ENCODE peak calls at places on chromosomes 3 and 15, in six cellular contexts. One of them, this sample, is unnamed. For H3K36me3, the result is how much of the 10 kb centered on the place peaks cover.

GRCh38 chr3:126481808-126482502 is 6.3 kb upstream of the ZXDC start:
- DNase-seq in psoas muscle: peak
- DNase-seq in Peyer's patch: no peak
- DNase-seq in tibial artery: peak
- DNase-seq in HCT116: no peak
- DNase-seq in neural progenitor cell: no peak
- DNase-seq in this sample: peak

GRCh38 chr3:124942613-124943012 is 8.1 kb upstream of the MUC13 start:
- DNase-seq in psoas muscle: no peak
- DNase-seq in Peyer's patch: no peak
- DNase-seq in tibial artery: no peak
- DNase-seq in HCT116: no peak
- DNase-seq in neural progenitor cell: no peak
- DNase-seq in this sample: no peak

GRCh38 chr3:37400945-37401344 is 226.6 kb upstream of the LRRFIP2 start:
- DNase-seq in psoas muscle: no peak
- DNase-seq in Peyer's patch: no peak
- DNase-seq in tibial artery: no peak
- DNase-seq in HCT116: no peak
- DNase-seq in neural progenitor cell: no peak
- DNase-seq in this sample: no peak

GRCh38 chr3:18499256-18499655 is 74.1 kb upstream of the SATB1 start:
- DNase-seq in psoas muscle: no peak
- DNase-seq in Peyer's patch: peak
- DNase-seq in tibial artery: no peak
- DNase-seq in HCT116: no peak
- DNase-seq in neural progenitor cell: no peak
- DNase-seq in this sample: no peak

GRCh38 chr3:96748139-96748538 is 66.3 kb upstream of the EPHA6 start:
- DNase-seq in psoas muscle: no peak
- DNase-seq in Peyer's patch: no peak
- DNase-seq in tibial artery: no peak
- DNase-seq in HCT116: no peak
- DNase-seq in neural progenitor cell: no peak
- DNase-seq in this sample: no peak

GRCh38 chr15:68429691-68430470 is 2.1 kb downstream of the ITGA11 start:
- DNase-seq in psoas muscle: no peak
- DNase-seq in Peyer's patch: no peak
- DNase-seq in tibial artery: no peak
- DNase-seq in HCT116: no peak
- DNase-seq in neural progenitor cell: no peak
- DNase-seq in this sample: no peak

GRCh38 chr3:124384527-124384926 is 345.7 kb upstream of the UMPS start:
- DNase-seq in psoas muscle: no peak
- DNase-seq in Peyer's patch: no peak
- DNase-seq in tibial artery: no peak
- DNase-seq in HCT116: no peak
- DNase-seq in neural progenitor cell: no peak
- DNase-seq in this sample: no peak

GRCh38 chr3:194487289-194488006 is 646 bp upstream of the ATP13A3 start:
- DNase-seq in psoas muscle: peak
- DNase-seq in Peyer's patch: peak
- DNase-seq in tibial artery: peak
- DNase-seq in HCT116: no peak
- DNase-seq in neural progenitor cell: peak
- DNase-seq in this sample: no peak

GRCh38 chr3:195259146-195259563 is 11.8 kb downstream of the XXYLT1 start:
- DNase-seq in psoas muscle: no peak
- DNase-seq in Peyer's patch: no peak
- DNase-seq in tibial artery: no peak
- DNase-seq in HCT116: no peak
- DNase-seq in neural progenitor cell: no peak
- DNase-seq in this sample: no peak

GRCh38 chr15:57472861-57473260 is 96.6 kb downstream of the CGNL1 start:
- DNase-seq in psoas muscle: no peak
- DNase-seq in Peyer's patch: no peak
- DNase-seq in tibial artery: no peak
- DNase-seq in HCT116: no peak
- DNase-seq in neural progenitor cell: no peak
- DNase-seq in this sample: no peak

GRCh38 chr3:27632431-27633223 is 89.5 kb downstream of the EOMES start:
- DNase-seq in psoas muscle: peak
- DNase-seq in Peyer's patch: peak
- DNase-seq in tibial artery: peak
- DNase-seq in HCT116: no peak
- DNase-seq in neural progenitor cell: peak
- DNase-seq in this sample: peak

GRCh38 chr3:107222927-107223326 is 154.3 kb upstream of the CCDC54 start:
- DNase-seq in psoas muscle: no peak
- DNase-seq in Peyer's patch: no peak
- DNase-seq in tibial artery: no peak
- DNase-seq in HCT116: no peak
- DNase-seq in neural progenitor cell: no peak
- DNase-seq in this sample: no peak

GRCh38 chr3:53473422-53473821 is 21.0 kb upstream of the CACNA1D start:
- DNase-seq in psoas muscle: no peak
- DNase-seq in Peyer's patch: no peak
- DNase-seq in tibial artery: no peak
- DNase-seq in HCT116: no peak
- DNase-seq in neural progenitor cell: no peak
- DNase-seq in this sample: no peak

GRCh38 chr3:53483821-53484220 is 10.6 kb upstream of the CACNA1D start:
- DNase-seq in psoas muscle: no peak
- DNase-seq in Peyer's patch: no peak
- DNase-seq in tibial artery: no peak
- DNase-seq in HCT116: no peak
- DNase-seq in neural progenitor cell: no peak
- DNase-seq in this sample: no peak

GRCh38 chr3:53482227-53482626 is 12.2 kb upstream of the CACNA1D start:
- DNase-seq in psoas muscle: no peak
- DNase-seq in Peyer's patch: no peak
- DNase-seq in tibial artery: no peak
- DNase-seq in HCT116: no peak
- DNase-seq in neural progenitor cell: no peak
- DNase-seq in this sample: no peak

GRCh38 chr3:53478166-53478830 is 16.1 kb upstream of the CACNA1D start:
- DNase-seq in psoas muscle: no peak
- DNase-seq in Peyer's patch: no peak
- DNase-seq in tibial artery: no peak
- DNase-seq in HCT116: no peak
- DNase-seq in neural progenitor cell: no peak
- DNase-seq in this sample: no peak

DNA sequence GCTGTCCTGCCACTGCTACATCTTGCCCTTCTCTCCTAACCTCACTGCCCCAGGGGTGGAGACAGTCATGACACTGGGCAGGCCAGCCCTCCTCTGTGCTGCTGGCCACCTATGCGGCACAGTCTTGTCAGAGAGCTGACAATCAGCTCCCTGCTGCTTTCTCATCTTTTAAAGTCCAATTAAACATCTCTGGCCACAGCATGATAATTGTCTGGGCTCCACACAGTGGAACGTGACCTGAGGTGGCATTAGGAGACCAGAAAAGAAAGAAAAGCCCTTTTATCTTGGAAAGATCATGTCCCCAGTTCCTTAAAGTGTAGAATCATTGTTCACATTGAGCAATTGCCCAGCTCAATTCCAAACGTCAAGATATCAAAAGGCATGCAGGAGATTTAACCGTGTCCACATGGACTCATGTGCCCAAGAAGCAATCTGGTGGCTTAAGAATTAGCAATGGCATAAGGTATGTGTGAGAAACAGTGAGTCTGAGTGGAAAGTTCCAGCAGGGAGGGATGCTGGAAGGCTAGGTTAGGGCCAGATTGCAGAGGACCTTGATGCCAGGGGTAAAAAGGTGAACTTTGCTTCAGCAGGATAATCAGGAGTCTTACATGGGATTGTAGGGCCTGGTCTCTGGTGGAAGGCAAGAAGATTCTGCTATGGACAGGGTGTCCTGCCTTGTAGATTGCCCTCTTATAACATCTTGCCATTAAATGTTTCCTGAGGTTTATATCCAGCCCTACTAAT is 15.3 kb upstream of the CACNA1D start:
- DNase-seq in psoas muscle: no peak
- DNase-seq in Peyer's patch: no peak
- DNase-seq in tibial artery: no peak
- DNase-seq in HCT116: no peak
- DNase-seq in neural progenitor cell: no peak
- DNase-seq in this sample: no peak
- H3K27ac ChIP-seq in psoas muscle: no peak
- H3K27ac ChIP-seq in Peyer's patch: no peak
- H3K27ac ChIP-seq in tibial artery: no peak
- H3K27ac ChIP-seq in HCT116: no peak
- H3K27ac ChIP-seq in neural progenitor cell: no peak
- H3K27ac ChIP-seq in this sample: no peak

DNA sequence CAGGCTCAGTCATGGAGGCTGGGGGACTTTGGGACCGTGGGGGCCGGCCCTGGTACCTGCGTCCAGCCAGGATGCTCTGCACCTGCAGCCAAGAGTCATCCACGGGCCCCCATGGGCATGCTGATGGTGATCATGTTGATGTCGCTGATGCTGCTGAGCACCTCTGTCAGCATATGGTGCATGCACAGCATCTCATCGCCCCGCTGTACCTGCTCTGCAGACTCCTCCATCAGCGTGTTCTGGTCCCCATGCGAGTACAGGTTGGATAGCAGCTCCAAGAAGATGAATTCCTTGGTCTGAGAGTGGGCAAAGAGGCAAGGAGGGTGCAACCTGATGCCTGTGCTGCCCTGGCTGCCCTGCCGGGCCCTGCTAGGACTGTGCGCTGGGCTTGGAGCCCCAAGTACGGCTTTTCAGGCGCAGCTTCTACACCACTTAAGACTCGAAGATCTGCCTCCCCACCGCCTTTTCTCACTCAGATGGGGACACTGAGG is 7.2 kb downstream of the RPS17 start:
- DNase-seq in psoas muscle: no peak
- DNase-seq in Peyer's patch: no peak
- DNase-seq in tibial artery: no peak
- DNase-seq in HCT116: no peak
- DNase-seq in neural progenitor cell: no peak
- DNase-seq in this sample: no peak
- H3K36me3 ChIP-seq in psoas muscle: half or more
- H3K36me3 ChIP-seq in Peyer's patch: under half
- H3K36me3 ChIP-seq in tibial artery: half or more
- H3K36me3 ChIP-seq in HCT116: under half
- H3K36me3 ChIP-seq in neural progenitor cell: under half
- H3K36me3 ChIP-seq in this sample: under half

GRCh38 chr15:47934342-47934741 is 186.4 kb upstream of the SLC24A5 start:
- DNase-seq in psoas muscle: no peak
- DNase-seq in Peyer's patch: no peak
- DNase-seq in tibial artery: no peak
- DNase-seq in HCT116: no peak
- DNase-seq in neural progenitor cell: no peak
- DNase-seq in this sample: no peak

GRCh38 chr15:47932829-47933696 is 187.7 kb upstream of the SLC24A5 start:
- DNase-seq in psoas muscle: no peak
- DNase-seq in Peyer's patch: no peak
- DNase-seq in tibial artery: no peak
- DNase-seq in HCT116: no peak
- DNase-seq in neural progenitor cell: no peak
- DNase-seq in this sample: no peak

GRCh38 chr15:47933865-47934264 is 186.9 kb upstream of the SLC24A5 start:
- DNase-seq in psoas muscle: no peak
- DNase-seq in Peyer's patch: no peak
- DNase-seq in tibial artery: no peak
- DNase-seq in HCT116: no peak
- DNase-seq in neural progenitor cell: no peak
- DNase-seq in this sample: no peak

DNA sequence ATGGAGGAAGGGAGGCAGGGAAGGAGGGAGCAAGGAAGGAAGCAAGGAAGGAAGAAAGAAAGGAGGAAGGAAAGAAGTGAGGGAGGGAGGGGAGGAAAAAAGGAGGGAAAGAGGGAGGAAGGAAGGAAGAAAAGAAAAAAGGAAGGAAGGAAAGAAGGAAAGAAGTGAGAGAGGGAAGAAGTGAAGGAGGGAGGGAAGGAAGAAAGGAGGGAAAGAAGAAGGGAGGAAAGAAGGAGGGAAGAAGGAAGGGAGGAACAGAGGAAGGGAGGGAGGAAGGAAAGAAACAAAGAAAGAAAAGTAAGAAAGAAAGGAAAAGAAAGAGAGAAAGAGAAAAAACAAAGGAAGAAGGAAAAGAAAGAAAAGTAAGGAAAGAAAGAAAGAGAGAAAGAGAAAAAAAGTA is 183.0 kb upstream of the SLC24A5 start:
- DNase-seq in psoas muscle: no peak
- DNase-seq in Peyer's patch: no peak
- DNase-seq in tibial artery: no peak
- DNase-seq in HCT116: no peak
- DNase-seq in neural progenitor cell: no peak
- DNase-seq in this sample: no peak
- TF ChIP-seq CTCF in psoas muscle: no peak
- TF ChIP-seq CTCF in Peyer's patch: no peak
- TF ChIP-seq CTCF in tibial artery: no peak
- TF ChIP-seq CTCF in HCT116: no peak
- TF ChIP-seq CTCF in neural progenitor cell: no peak
- TF ChIP-seq CTCF in this sample: no peak

GRCh38 chr3:47614788-47615187 is 36.1 kb upstream of the CSPG5 start:
- DNase-seq in psoas muscle: no peak
- DNase-seq in Peyer's patch: no peak
- DNase-seq in tibial artery: no peak
- DNase-seq in HCT116: no peak
- DNase-seq in neural progenitor cell: no peak
- DNase-seq in this sample: no peak
- H3K27ac ChIP-seq in psoas muscle: no peak
- H3K27ac ChIP-seq in Peyer's patch: no peak
- H3K27ac ChIP-seq in tibial artery: peak
- H3K27ac ChIP-seq in HCT116: no peak
- H3K27ac ChIP-seq in neural progenitor cell: no peak
- H3K27ac ChIP-seq in this sample: no peak

GRCh38 chr3:186570941-186571643 is 572 bp downstream of the DNAJB11 start:
- DNase-seq in psoas muscle: no peak
- DNase-seq in Peyer's patch: no peak
- DNase-seq in tibial artery: no peak
- DNase-seq in HCT116: no peak
- DNase-seq in neural progenitor cell: no peak
- DNase-seq in this sample: no peak
- H3K36me3 ChIP-seq in psoas muscle: under half
- H3K36me3 ChIP-seq in Peyer's patch: under half
- H3K36me3 ChIP-seq in tibial artery: under half
- H3K36me3 ChIP-seq in HCT116: under half
- H3K36me3 ChIP-seq in neural progenitor cell: under half
- H3K36me3 ChIP-seq in this sample: under half

DNA sequence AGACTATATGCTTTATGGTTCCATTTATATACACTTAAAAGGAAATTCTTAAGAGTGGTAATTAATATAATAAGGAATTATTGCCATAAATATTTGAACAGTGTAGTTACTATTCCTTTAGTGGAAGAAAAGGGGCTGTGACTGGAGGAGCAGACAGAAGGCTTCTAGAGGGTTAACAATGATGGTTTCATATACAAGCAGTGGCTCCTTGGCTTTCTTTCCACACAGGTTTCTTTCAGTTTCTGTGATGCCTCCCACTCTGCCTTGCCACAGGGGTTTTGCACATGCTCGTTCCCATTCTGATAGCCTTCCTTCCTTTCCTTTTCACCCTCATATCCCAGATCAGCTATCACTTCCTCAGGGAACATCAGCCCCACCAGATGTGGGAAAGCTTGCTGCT is 108.8 kb upstream of the LYSMD4 start:
- DNase-seq in psoas muscle: no peak
- DNase-seq in Peyer's patch: no peak
- DNase-seq in tibial artery: no peak
- DNase-seq in HCT116: no peak
- DNase-seq in neural progenitor cell: no peak
- DNase-seq in this sample: no peak
- TF ChIP-seq CTCF in psoas muscle: no peak
- TF ChIP-seq CTCF in Peyer's patch: no peak
- TF ChIP-seq CTCF in tibial artery: no peak
- TF ChIP-seq CTCF in HCT116: no peak
- TF ChIP-seq CTCF in neural progenitor cell: no peak
- TF ChIP-seq CTCF in this sample: no peak